ENCODE peak calls at places on chromosomes 7 and 10, in nine cellular contexts. One of them, this sample, is unnamed.

GRCh38 chr7:99740573-99741437 is 5.8 kb upstream of the CYP3A7 start:
- DNase-seq in EL: peak; percentile 7
- DNase-seq in tibial artery: no peak
- DNase-seq in T-cell: no peak
- DNase-seq in activated CD4-positive, alpha-beta memory T cell treated with anti-CD3 and anti-CD28 coated beads for 36 hours: no peak
- DNase-seq in thoracic aorta: no peak
- DNase-seq in activated CD8-positive, alpha-beta T cell treated with anti-CD3 and anti-CD28 coated beads for 36 hours: no peak
- DNase-seq in heart right ventricle: no peak
- DNase-seq in stimulated activated CD4-positive, alpha-beta T cell treated with anti-CD3 and anti-CD28 coated beads, Interleukin-2, amount 100 ng/mL, for 48 hours: no peak
- DNase-seq in this sample: no peak

GRCh38 chr10:110944997-110945396 is 25.6 kb downstream of the SHOC2 start:
- DNase-seq in EL: no peak
- DNase-seq in tibial artery: no peak
- DNase-seq in T-cell: no peak
- DNase-seq in activated CD4-positive, alpha-beta memory T cell treated with anti-CD3 and anti-CD28 coated beads for 36 hours: no peak
- DNase-seq in thoracic aorta: no peak
- DNase-seq in activated CD8-positive, alpha-beta T cell treated with anti-CD3 and anti-CD28 coated beads for 36 hours: no peak
- DNase-seq in heart right ventricle: peak; percentile 19
- DNase-seq in stimulated activated CD4-positive, alpha-beta T cell treated with anti-CD3 and anti-CD28 coated beads, Interleukin-2, amount 100 ng/mL, for 48 hours: no peak
- DNase-seq in this sample: no peak

GRCh38 chr7:44678096-44678467 is 70.6 kb upstream of the ZMIZ2 start:
- DNase-seq in EL: peak; percentile 36
- DNase-seq in tibial artery: no peak
- DNase-seq in T-cell: no peak
- DNase-seq in activated CD4-positive, alpha-beta memory T cell treated with anti-CD3 and anti-CD28 coated beads for 36 hours: no peak
- DNase-seq in thoracic aorta: no peak
- DNase-seq in activated CD8-positive, alpha-beta T cell treated with anti-CD3 and anti-CD28 coated beads for 36 hours: no peak
- DNase-seq in heart right ventricle: no peak
- DNase-seq in stimulated activated CD4-positive, alpha-beta T cell treated with anti-CD3 and anti-CD28 coated beads, Interleukin-2, amount 100 ng/mL, for 48 hours: no peak
- DNase-seq in this sample: no peak

GRCh38 chr10:100904903-100905302 is 7.9 kb upstream of the SLF2 start:
- DNase-seq in EL: no peak
- DNase-seq in tibial artery: no peak
- DNase-seq in T-cell: no peak
- DNase-seq in activated CD4-positive, alpha-beta memory T cell treated with anti-CD3 and anti-CD28 coated beads for 36 hours: no peak
- DNase-seq in thoracic aorta: no peak
- DNase-seq in activated CD8-positive, alpha-beta T cell treated with anti-CD3 and anti-CD28 coated beads for 36 hours: no peak
- DNase-seq in heart right ventricle: no peak
- DNase-seq in stimulated activated CD4-positive, alpha-beta T cell treated with anti-CD3 and anti-CD28 coated beads, Interleukin-2, amount 100 ng/mL, for 48 hours: no peak
- DNase-seq in this sample: no peak

GRCh38 chr7:151136515-151136908 is 31.0 kb downstream of the GBX1 start:
- DNase-seq in EL: no peak
- DNase-seq in tibial artery: no peak
- DNase-seq in T-cell: no peak
- DNase-seq in activated CD4-positive, alpha-beta memory T cell treated with anti-CD3 and anti-CD28 coated beads for 36 hours: no peak
- DNase-seq in thoracic aorta: no peak
- DNase-seq in activated CD8-positive, alpha-beta T cell treated with anti-CD3 and anti-CD28 coated beads for 36 hours: no peak
- DNase-seq in heart right ventricle: no peak
- DNase-seq in stimulated activated CD4-positive, alpha-beta T cell treated with anti-CD3 and anti-CD28 coated beads, Interleukin-2, amount 100 ng/mL, for 48 hours: no peak
- DNase-seq in this sample: no peak

GRCh38 chr10:132946311-132946710 is 3.9 kb upstream of the CFAP46 start:
- DNase-seq in EL: no peak
- DNase-seq in tibial artery: no peak
- DNase-seq in T-cell: no peak
- DNase-seq in activated CD4-positive, alpha-beta memory T cell treated with anti-CD3 and anti-CD28 coated beads for 36 hours: no peak
- DNase-seq in thoracic aorta: no peak
- DNase-seq in activated CD8-positive, alpha-beta T cell treated with anti-CD3 and anti-CD28 coated beads for 36 hours: no peak
- DNase-seq in heart right ventricle: no peak
- DNase-seq in stimulated activated CD4-positive, alpha-beta T cell treated with anti-CD3 and anti-CD28 coated beads, Interleukin-2, amount 100 ng/mL, for 48 hours: no peak
- DNase-seq in this sample: no peak

GRCh38 chr7:106604974-106605373 is 56.0 kb downstream of the CCDC71L start:
- DNase-seq in EL: no peak
- DNase-seq in tibial artery: no peak
- DNase-seq in T-cell: no peak
- DNase-seq in activated CD4-positive, alpha-beta memory T cell treated with anti-CD3 and anti-CD28 coated beads for 36 hours: no peak
- DNase-seq in thoracic aorta: no peak
- DNase-seq in activated CD8-positive, alpha-beta T cell treated with anti-CD3 and anti-CD28 coated beads for 36 hours: no peak
- DNase-seq in heart right ventricle: no peak
- DNase-seq in stimulated activated CD4-positive, alpha-beta T cell treated with anti-CD3 and anti-CD28 coated beads, Interleukin-2, amount 100 ng/mL, for 48 hours: no peak
- DNase-seq in this sample: no peak

GRCh38 chr10:1464866-1465265 is 272.5 kb downstream of the ADARB2 start:
- DNase-seq in EL: no peak
- DNase-seq in tibial artery: no peak
- DNase-seq in T-cell: no peak
- DNase-seq in activated CD4-positive, alpha-beta memory T cell treated with anti-CD3 and anti-CD28 coated beads for 36 hours: no peak
- DNase-seq in thoracic aorta: no peak
- DNase-seq in activated CD8-positive, alpha-beta T cell treated with anti-CD3 and anti-CD28 coated beads for 36 hours: no peak
- DNase-seq in heart right ventricle: no peak
- DNase-seq in stimulated activated CD4-positive, alpha-beta T cell treated with anti-CD3 and anti-CD28 coated beads, Interleukin-2, amount 100 ng/mL, for 48 hours: no peak
- DNase-seq in this sample: no peak

GRCh38 chr10:115355162-115355760 is 262.1 kb downstream of the ATRNL1 start:
- DNase-seq in EL: peak; percentile 57
- DNase-seq in tibial artery: no peak
- DNase-seq in T-cell: no peak
- DNase-seq in activated CD4-positive, alpha-beta memory T cell treated with anti-CD3 and anti-CD28 coated beads for 36 hours: peak; percentile 12
- DNase-seq in thoracic aorta: no peak
- DNase-seq in activated CD8-positive, alpha-beta T cell treated with anti-CD3 and anti-CD28 coated beads for 36 hours: peak; percentile 33
- DNase-seq in heart right ventricle: no peak
- DNase-seq in stimulated activated CD4-positive, alpha-beta T cell treated with anti-CD3 and anti-CD28 coated beads, Interleukin-2, amount 100 ng/mL, for 48 hours: no peak
- DNase-seq in this sample: peak; percentile 65

GRCh38 chr7:47581442-47581820 is 480 bp downstream of the TNS3 start:
- DNase-seq in EL: no peak
- DNase-seq in tibial artery: no peak
- DNase-seq in T-cell: no peak
- DNase-seq in activated CD4-positive, alpha-beta memory T cell treated with anti-CD3 and anti-CD28 coated beads for 36 hours: no peak
- DNase-seq in thoracic aorta: no peak
- DNase-seq in activated CD8-positive, alpha-beta T cell treated with anti-CD3 and anti-CD28 coated beads for 36 hours: no peak
- DNase-seq in heart right ventricle: no peak
- DNase-seq in stimulated activated CD4-positive, alpha-beta T cell treated with anti-CD3 and anti-CD28 coated beads, Interleukin-2, amount 100 ng/mL, for 48 hours: no peak
- DNase-seq in this sample: no peak

GRCh38 chr7:7673240-7673550 is 32.6 kb downstream of the UMAD1 start:
- DNase-seq in EL: no peak
- DNase-seq in tibial artery: no peak
- DNase-seq in T-cell: no peak
- DNase-seq in activated CD4-positive, alpha-beta memory T cell treated with anti-CD3 and anti-CD28 coated beads for 36 hours: no peak
- DNase-seq in thoracic aorta: no peak
- DNase-seq in activated CD8-positive, alpha-beta T cell treated with anti-CD3 and anti-CD28 coated beads for 36 hours: no peak
- DNase-seq in heart right ventricle: no peak
- DNase-seq in stimulated activated CD4-positive, alpha-beta T cell treated with anti-CD3 and anti-CD28 coated beads, Interleukin-2, amount 100 ng/mL, for 48 hours: no peak
- DNase-seq in this sample: no peak

GRCh38 chr7:155842496-155843265 is 30.4 kb upstream of the SHH start:
- DNase-seq in EL: no peak
- DNase-seq in tibial artery: no peak
- DNase-seq in T-cell: no peak
- DNase-seq in activated CD4-positive, alpha-beta memory T cell treated with anti-CD3 and anti-CD28 coated beads for 36 hours: no peak
- DNase-seq in thoracic aorta: no peak
- DNase-seq in activated CD8-positive, alpha-beta T cell treated with anti-CD3 and anti-CD28 coated beads for 36 hours: no peak
- DNase-seq in heart right ventricle: no peak
- DNase-seq in stimulated activated CD4-positive, alpha-beta T cell treated with anti-CD3 and anti-CD28 coated beads, Interleukin-2, amount 100 ng/mL, for 48 hours: no peak
- DNase-seq in this sample: no peak

GRCh38 chr10:130109796-130110235 is 814 bp downstream of the C10orf143 start:
- DNase-seq in EL: peak; percentile 84
- DNase-seq in tibial artery: peak; percentile 76
- DNase-seq in T-cell: peak; percentile 65
- DNase-seq in activated CD4-positive, alpha-beta memory T cell treated with anti-CD3 and anti-CD28 coated beads for 36 hours: peak; percentile 71
- DNase-seq in thoracic aorta: peak; percentile 56
- DNase-seq in activated CD8-positive, alpha-beta T cell treated with anti-CD3 and anti-CD28 coated beads for 36 hours: peak; percentile 84
- DNase-seq in heart right ventricle: peak; percentile 85
- DNase-seq in stimulated activated CD4-positive, alpha-beta T cell treated with anti-CD3 and anti-CD28 coated beads, Interleukin-2, amount 100 ng/mL, for 48 hours: peak; percentile 66
- DNase-seq in this sample: peak; percentile 88

GRCh38 chr10:65570143-65571010 is 1355.5 kb upstream of the LRRTM3 start:
- DNase-seq in EL: peak; percentile 42
- DNase-seq in tibial artery: no peak
- DNase-seq in T-cell: no peak
- DNase-seq in activated CD4-positive, alpha-beta memory T cell treated with anti-CD3 and anti-CD28 coated beads for 36 hours: no peak
- DNase-seq in thoracic aorta: no peak
- DNase-seq in activated CD8-positive, alpha-beta T cell treated with anti-CD3 and anti-CD28 coated beads for 36 hours: no peak
- DNase-seq in heart right ventricle: peak; percentile 41
- DNase-seq in stimulated activated CD4-positive, alpha-beta T cell treated with anti-CD3 and anti-CD28 coated beads, Interleukin-2, amount 100 ng/mL, for 48 hours: no peak
- DNase-seq in this sample: peak; percentile 59

This sample was measured in neuronal stem cell.